ENCODE peak calls at places on chromosome 20, in seven cellular contexts. One of them, this sample, is unnamed.

GRCh38 chr20:19897891-19898290 is 119.3 kb upstream of the NAA20 start:
- DNase-seq in left ventricle myocardium superior: no peak
- DNase-seq in mucosa of descending colon: no peak
- DNase-seq in stimulated activated naive CD8-positive, alpha-beta T cell treated with anti-CD3 and anti-CD28 coated beads, Interleukin-15, amount 100 ng/mL, for 72 hours: no peak
- DNase-seq in CD4-positive, alpha-beta T cell: no peak
- DNase-seq in stimulated activated CD4-positive, alpha-beta T cell treated with anti-CD3 and anti-CD28 coated beads, Interleukin-1b, Interleukin-23, amount 100 ng/mL, for 48 hours: no peak
- DNase-seq in activated CD4-positive, alpha-beta T cell treated with anti-CD3 and anti-CD28 coated beads, Interleukin-2, amount 50 U/mL, for 4 hours: no peak
- DNase-seq in this sample: no peak

GRCh38 chr20:62285722-62286121 is 17.1 kb upstream of the ADRM1 start:
- DNase-seq in left ventricle myocardium superior: no peak
- DNase-seq in mucosa of descending colon: no peak
- DNase-seq in stimulated activated naive CD8-positive, alpha-beta T cell treated with anti-CD3 and anti-CD28 coated beads, Interleukin-15, amount 100 ng/mL, for 72 hours: no peak
- DNase-seq in CD4-positive, alpha-beta T cell: no peak
- DNase-seq in stimulated activated CD4-positive, alpha-beta T cell treated with anti-CD3 and anti-CD28 coated beads, Interleukin-1b, Interleukin-23, amount 100 ng/mL, for 48 hours: no peak
- DNase-seq in activated CD4-positive, alpha-beta T cell treated with anti-CD3 and anti-CD28 coated beads, Interleukin-2, amount 50 U/mL, for 4 hours: no peak
- DNase-seq in this sample: no peak

GRCh38 chr20:13223731-13224130 is 2.7 kb downstream of the ISM1 start:
- DNase-seq in left ventricle myocardium superior: no peak
- DNase-seq in mucosa of descending colon: no peak
- DNase-seq in stimulated activated naive CD8-positive, alpha-beta T cell treated with anti-CD3 and anti-CD28 coated beads, Interleukin-15, amount 100 ng/mL, for 72 hours: no peak
- DNase-seq in CD4-positive, alpha-beta T cell: no peak
- DNase-seq in stimulated activated CD4-positive, alpha-beta T cell treated with anti-CD3 and anti-CD28 coated beads, Interleukin-1b, Interleukin-23, amount 100 ng/mL, for 48 hours: no peak
- DNase-seq in activated CD4-positive, alpha-beta T cell treated with anti-CD3 and anti-CD28 coated beads, Interleukin-2, amount 50 U/mL, for 4 hours: no peak
- DNase-seq in this sample: no peak

GRCh38 chr20:47453167-47453782 is 48.4 kb upstream of the NCOA3 start:
- DNase-seq in left ventricle myocardium superior: no peak
- DNase-seq in mucosa of descending colon: peak
- DNase-seq in stimulated activated naive CD8-positive, alpha-beta T cell treated with anti-CD3 and anti-CD28 coated beads, Interleukin-15, amount 100 ng/mL, for 72 hours: peak
- DNase-seq in CD4-positive, alpha-beta T cell: no peak
- DNase-seq in stimulated activated CD4-positive, alpha-beta T cell treated with anti-CD3 and anti-CD28 coated beads, Interleukin-1b, Interleukin-23, amount 100 ng/mL, for 48 hours: peak
- DNase-seq in activated CD4-positive, alpha-beta T cell treated with anti-CD3 and anti-CD28 coated beads, Interleukin-2, amount 50 U/mL, for 4 hours: no peak
- DNase-seq in this sample: no peak

GRCh38 chr20:56925696-56926101 is 296.6 kb downstream of the TFAP2C start:
- DNase-seq in left ventricle myocardium superior: no peak
- DNase-seq in mucosa of descending colon: no peak
- DNase-seq in stimulated activated naive CD8-positive, alpha-beta T cell treated with anti-CD3 and anti-CD28 coated beads, Interleukin-15, amount 100 ng/mL, for 72 hours: no peak
- DNase-seq in CD4-positive, alpha-beta T cell: no peak
- DNase-seq in stimulated activated CD4-positive, alpha-beta T cell treated with anti-CD3 and anti-CD28 coated beads, Interleukin-1b, Interleukin-23, amount 100 ng/mL, for 48 hours: no peak
- DNase-seq in activated CD4-positive, alpha-beta T cell treated with anti-CD3 and anti-CD28 coated beads, Interleukin-2, amount 50 U/mL, for 4 hours: no peak
- DNase-seq in this sample: no peak

GRCh38 chr20:18701969-18702368 is 111.6 kb upstream of the SCP2D1 start:
- DNase-seq in left ventricle myocardium superior: no peak
- DNase-seq in mucosa of descending colon: no peak
- DNase-seq in stimulated activated naive CD8-positive, alpha-beta T cell treated with anti-CD3 and anti-CD28 coated beads, Interleukin-15, amount 100 ng/mL, for 72 hours: no peak
- DNase-seq in CD4-positive, alpha-beta T cell: no peak
- DNase-seq in stimulated activated CD4-positive, alpha-beta T cell treated with anti-CD3 and anti-CD28 coated beads, Interleukin-1b, Interleukin-23, amount 100 ng/mL, for 48 hours: no peak
- DNase-seq in activated CD4-positive, alpha-beta T cell treated with anti-CD3 and anti-CD28 coated beads, Interleukin-2, amount 50 U/mL, for 4 hours: no peak
- DNase-seq in this sample: no peak

GRCh38 chr20:18428490-18429173 is 38.2 kb downstream of the DZANK1 start:
- DNase-seq in left ventricle myocardium superior: peak
- DNase-seq in mucosa of descending colon: peak
- DNase-seq in stimulated activated naive CD8-positive, alpha-beta T cell treated with anti-CD3 and anti-CD28 coated beads, Interleukin-15, amount 100 ng/mL, for 72 hours: no peak
- DNase-seq in CD4-positive, alpha-beta T cell: no peak
- DNase-seq in stimulated activated CD4-positive, alpha-beta T cell treated with anti-CD3 and anti-CD28 coated beads, Interleukin-1b, Interleukin-23, amount 100 ng/mL, for 48 hours: no peak
- DNase-seq in activated CD4-positive, alpha-beta T cell treated with anti-CD3 and anti-CD28 coated beads, Interleukin-2, amount 50 U/mL, for 4 hours: no peak
- DNase-seq in this sample: no peak

GRCh38 chr20:37727247-37727956 is 33.6 kb downstream of the CTNNBL1 start:
- DNase-seq in left ventricle myocardium superior: no peak
- DNase-seq in mucosa of descending colon: no peak
- DNase-seq in stimulated activated naive CD8-positive, alpha-beta T cell treated with anti-CD3 and anti-CD28 coated beads, Interleukin-15, amount 100 ng/mL, for 72 hours: no peak
- DNase-seq in CD4-positive, alpha-beta T cell: no peak
- DNase-seq in stimulated activated CD4-positive, alpha-beta T cell treated with anti-CD3 and anti-CD28 coated beads, Interleukin-1b, Interleukin-23, amount 100 ng/mL, for 48 hours: no peak
- DNase-seq in activated CD4-positive, alpha-beta T cell treated with anti-CD3 and anti-CD28 coated beads, Interleukin-2, amount 50 U/mL, for 4 hours: no peak
- DNase-seq in this sample: no peak

GRCh38 chr20:34074101-34074760 is 37.8 kb downstream of the EIF2S2 start:
- DNase-seq in left ventricle myocardium superior: no peak
- DNase-seq in mucosa of descending colon: no peak
- DNase-seq in stimulated activated naive CD8-positive, alpha-beta T cell treated with anti-CD3 and anti-CD28 coated beads, Interleukin-15, amount 100 ng/mL, for 72 hours: no peak
- DNase-seq in CD4-positive, alpha-beta T cell: no peak
- DNase-seq in stimulated activated CD4-positive, alpha-beta T cell treated with anti-CD3 and anti-CD28 coated beads, Interleukin-1b, Interleukin-23, amount 100 ng/mL, for 48 hours: peak
- DNase-seq in activated CD4-positive, alpha-beta T cell treated with anti-CD3 and anti-CD28 coated beads, Interleukin-2, amount 50 U/mL, for 4 hours: peak
- DNase-seq in this sample: no peak

GRCh38 chr20:50303573-50304500 is 113.2 kb downstream of the CEBPB start:
- DNase-seq in left ventricle myocardium superior: peak
- DNase-seq in mucosa of descending colon: peak
- DNase-seq in stimulated activated naive CD8-positive, alpha-beta T cell treated with anti-CD3 and anti-CD28 coated beads, Interleukin-15, amount 100 ng/mL, for 72 hours: no peak
- DNase-seq in CD4-positive, alpha-beta T cell: no peak
- DNase-seq in stimulated activated CD4-positive, alpha-beta T cell treated with anti-CD3 and anti-CD28 coated beads, Interleukin-1b, Interleukin-23, amount 100 ng/mL, for 48 hours: no peak
- DNase-seq in activated CD4-positive, alpha-beta T cell treated with anti-CD3 and anti-CD28 coated beads, Interleukin-2, amount 50 U/mL, for 4 hours: no peak
- DNase-seq in this sample: peak

GRCh38 chr20:50172347-50173013 is 18.1 kb upstream of the CEBPB start:
- DNase-seq in left ventricle myocardium superior: peak
- DNase-seq in mucosa of descending colon: peak
- DNase-seq in stimulated activated naive CD8-positive, alpha-beta T cell treated with anti-CD3 and anti-CD28 coated beads, Interleukin-15, amount 100 ng/mL, for 72 hours: no peak
- DNase-seq in CD4-positive, alpha-beta T cell: no peak
- DNase-seq in stimulated activated CD4-positive, alpha-beta T cell treated with anti-CD3 and anti-CD28 coated beads, Interleukin-1b, Interleukin-23, amount 100 ng/mL, for 48 hours: no peak
- DNase-seq in activated CD4-positive, alpha-beta T cell treated with anti-CD3 and anti-CD28 coated beads, Interleukin-2, amount 50 U/mL, for 4 hours: no peak
- DNase-seq in this sample: no peak

GRCh38 chr20:4465855-4466545 is 255.7 kb upstream of the PRND start:
- DNase-seq in left ventricle myocardium superior: no peak
- DNase-seq in mucosa of descending colon: no peak
- DNase-seq in stimulated activated naive CD8-positive, alpha-beta T cell treated with anti-CD3 and anti-CD28 coated beads, Interleukin-15, amount 100 ng/mL, for 72 hours: no peak
- DNase-seq in CD4-positive, alpha-beta T cell: no peak
- DNase-seq in stimulated activated CD4-positive, alpha-beta T cell treated with anti-CD3 and anti-CD28 coated beads, Interleukin-1b, Interleukin-23, amount 100 ng/mL, for 48 hours: no peak
- DNase-seq in activated CD4-positive, alpha-beta T cell treated with anti-CD3 and anti-CD28 coated beads, Interleukin-2, amount 50 U/mL, for 4 hours: no peak
- DNase-seq in this sample: no peak

GRCh38 chr20:1503564-1504227 is 12.5 kb upstream of the SIRPB2 start:
- DNase-seq in left ventricle myocardium superior: peak
- DNase-seq in mucosa of descending colon: peak
- DNase-seq in stimulated activated naive CD8-positive, alpha-beta T cell treated with anti-CD3 and anti-CD28 coated beads, Interleukin-15, amount 100 ng/mL, for 72 hours: peak
- DNase-seq in CD4-positive, alpha-beta T cell: peak
- DNase-seq in stimulated activated CD4-positive, alpha-beta T cell treated with anti-CD3 and anti-CD28 coated beads, Interleukin-1b, Interleukin-23, amount 100 ng/mL, for 48 hours: peak
- DNase-seq in activated CD4-positive, alpha-beta T cell treated with anti-CD3 and anti-CD28 coated beads, Interleukin-2, amount 50 U/mL, for 4 hours: peak
- DNase-seq in this sample: peak

GRCh38 chr20:63520939-63521601 is 505 bp downstream of the PPDPF start:
- DNase-seq in left ventricle myocardium superior: peak
- DNase-seq in mucosa of descending colon: peak
- DNase-seq in stimulated activated naive CD8-positive, alpha-beta T cell treated with anti-CD3 and anti-CD28 coated beads, Interleukin-15, amount 100 ng/mL, for 72 hours: peak
- DNase-seq in CD4-positive, alpha-beta T cell: peak
- DNase-seq in stimulated activated CD4-positive, alpha-beta T cell treated with anti-CD3 and anti-CD28 coated beads, Interleukin-1b, Interleukin-23, amount 100 ng/mL, for 48 hours: peak
- DNase-seq in activated CD4-positive, alpha-beta T cell treated with anti-CD3 and anti-CD28 coated beads, Interleukin-2, amount 50 U/mL, for 4 hours: peak
- DNase-seq in this sample: peak

GRCh38 chr20:25356294-25356933 is 34.2 kb downstream of the ABHD12 start:
- DNase-seq in left ventricle myocardium superior: no peak
- DNase-seq in mucosa of descending colon: peak
- DNase-seq in stimulated activated naive CD8-positive, alpha-beta T cell treated with anti-CD3 and anti-CD28 coated beads, Interleukin-15, amount 100 ng/mL, for 72 hours: no peak
- DNase-seq in CD4-positive, alpha-beta T cell: no peak
- DNase-seq in stimulated activated CD4-positive, alpha-beta T cell treated with anti-CD3 and anti-CD28 coated beads, Interleukin-1b, Interleukin-23, amount 100 ng/mL, for 48 hours: no peak
- DNase-seq in activated CD4-positive, alpha-beta T cell treated with anti-CD3 and anti-CD28 coated beads, Interleukin-2, amount 50 U/mL, for 4 hours: no peak
- DNase-seq in this sample: peak

GRCh38 chr20:47173596-47174216 is 182.8 kb downstream of the ZMYND8 start:
- DNase-seq in left ventricle myocardium superior: no peak
- DNase-seq in mucosa of descending colon: no peak
- DNase-seq in stimulated activated naive CD8-positive, alpha-beta T cell treated with anti-CD3 and anti-CD28 coated beads, Interleukin-15, amount 100 ng/mL, for 72 hours: no peak
- DNase-seq in CD4-positive, alpha-beta T cell: no peak
- DNase-seq in stimulated activated CD4-positive, alpha-beta T cell treated with anti-CD3 and anti-CD28 coated beads, Interleukin-1b, Interleukin-23, amount 100 ng/mL, for 48 hours: no peak
- DNase-seq in activated CD4-positive, alpha-beta T cell treated with anti-CD3 and anti-CD28 coated beads, Interleukin-2, amount 50 U/mL, for 4 hours: no peak
- DNase-seq in this sample: no peak

GRCh38 chr20:5772704-5773103 is 22.5 kb downstream of the SHLD1 start:
- DNase-seq in left ventricle myocardium superior: no peak
- DNase-seq in mucosa of descending colon: no peak
- DNase-seq in stimulated activated naive CD8-positive, alpha-beta T cell treated with anti-CD3 and anti-CD28 coated beads, Interleukin-15, amount 100 ng/mL, for 72 hours: no peak
- DNase-seq in CD4-positive, alpha-beta T cell: no peak
- DNase-seq in stimulated activated CD4-positive, alpha-beta T cell treated with anti-CD3 and anti-CD28 coated beads, Interleukin-1b, Interleukin-23, amount 100 ng/mL, for 48 hours: no peak
- DNase-seq in activated CD4-positive, alpha-beta T cell treated with anti-CD3 and anti-CD28 coated beads, Interleukin-2, amount 50 U/mL, for 4 hours: no peak
- DNase-seq in this sample: no peak

GRCh38 chr20:10555865-10556308 is 117.9 kb downstream of the JAG1 start:
- DNase-seq in left ventricle myocardium superior: no peak
- DNase-seq in mucosa of descending colon: no peak
- DNase-seq in stimulated activated naive CD8-positive, alpha-beta T cell treated with anti-CD3 and anti-CD28 coated beads, Interleukin-15, amount 100 ng/mL, for 72 hours: no peak
- DNase-seq in CD4-positive, alpha-beta T cell: no peak
- DNase-seq in stimulated activated CD4-positive, alpha-beta T cell treated with anti-CD3 and anti-CD28 coated beads, Interleukin-1b, Interleukin-23, amount 100 ng/mL, for 48 hours: no peak
- DNase-seq in activated CD4-positive, alpha-beta T cell treated with anti-CD3 and anti-CD28 coated beads, Interleukin-2, amount 50 U/mL, for 4 hours: no peak
- DNase-seq in this sample: no peak

GRCh38 chr20:36758276-36758675 is 12.4 kb upstream of the NDRG3 start:
- DNase-seq in left ventricle myocardium superior: no peak
- DNase-seq in mucosa of descending colon: no peak
- DNase-seq in stimulated activated naive CD8-positive, alpha-beta T cell treated with anti-CD3 and anti-CD28 coated beads, Interleukin-15, amount 100 ng/mL, for 72 hours: no peak
- DNase-seq in CD4-positive, alpha-beta T cell: no peak
- DNase-seq in stimulated activated CD4-positive, alpha-beta T cell treated with anti-CD3 and anti-CD28 coated beads, Interleukin-1b, Interleukin-23, amount 100 ng/mL, for 48 hours: no peak
- DNase-seq in activated CD4-positive, alpha-beta T cell treated with anti-CD3 and anti-CD28 coated beads, Interleukin-2, amount 50 U/mL, for 4 hours: no peak
- DNase-seq in this sample: no peak

GRCh38 chr20:23212482-23212881 is 126.4 kb upstream of the CD93 start:
- DNase-seq in left ventricle myocardium superior: no peak
- DNase-seq in mucosa of descending colon: no peak
- DNase-seq in stimulated activated naive CD8-positive, alpha-beta T cell treated with anti-CD3 and anti-CD28 coated beads, Interleukin-15, amount 100 ng/mL, for 72 hours: no peak
- DNase-seq in CD4-positive, alpha-beta T cell: no peak
- DNase-seq in stimulated activated CD4-positive, alpha-beta T cell treated with anti-CD3 and anti-CD28 coated beads, Interleukin-1b, Interleukin-23, amount 100 ng/mL, for 48 hours: no peak
- DNase-seq in activated CD4-positive, alpha-beta T cell treated with anti-CD3 and anti-CD28 coated beads, Interleukin-2, amount 50 U/mL, for 4 hours: no peak
- DNase-seq in this sample: no peak

GRCh38 chr20:41173791-41174341 is 36.5 kb downstream of the PLCG1 start:
- DNase-seq in left ventricle myocardium superior: peak
- DNase-seq in mucosa of descending colon: no peak
- DNase-seq in stimulated activated naive CD8-positive, alpha-beta T cell treated with anti-CD3 and anti-CD28 coated beads, Interleukin-15, amount 100 ng/mL, for 72 hours: no peak
- DNase-seq in CD4-positive, alpha-beta T cell: no peak
- DNase-seq in stimulated activated CD4-positive, alpha-beta T cell treated with anti-CD3 and anti-CD28 coated beads, Interleukin-1b, Interleukin-23, amount 100 ng/mL, for 48 hours: no peak
- DNase-seq in activated CD4-positive, alpha-beta T cell treated with anti-CD3 and anti-CD28 coated beads, Interleukin-2, amount 50 U/mL, for 4 hours: no peak
- DNase-seq in this sample: no peak

GRCh38 chr20:11140359-11140758 is 466.6 kb upstream of the JAG1 start:
- DNase-seq in left ventricle myocardium superior: no peak
- DNase-seq in mucosa of descending colon: no peak
- DNase-seq in stimulated activated naive CD8-positive, alpha-beta T cell treated with anti-CD3 and anti-CD28 coated beads, Interleukin-15, amount 100 ng/mL, for 72 hours: no peak
- DNase-seq in CD4-positive, alpha-beta T cell: no peak
- DNase-seq in stimulated activated CD4-positive, alpha-beta T cell treated with anti-CD3 and anti-CD28 coated beads, Interleukin-1b, Interleukin-23, amount 100 ng/mL, for 48 hours: no peak
- DNase-seq in activated CD4-positive, alpha-beta T cell treated with anti-CD3 and anti-CD28 coated beads, Interleukin-2, amount 50 U/mL, for 4 hours: no peak
- DNase-seq in this sample: no peak

GRCh38 chr20:1367479-1367878 is 25.4 kb downstream of the FKBP1A start:
- DNase-seq in left ventricle myocardium superior: no peak
- DNase-seq in mucosa of descending colon: no peak
- DNase-seq in stimulated activated naive CD8-positive, alpha-beta T cell treated with anti-CD3 and anti-CD28 coated beads, Interleukin-15, amount 100 ng/mL, for 72 hours: no peak
- DNase-seq in CD4-positive, alpha-beta T cell: no peak
- DNase-seq in stimulated activated CD4-positive, alpha-beta T cell treated with anti-CD3 and anti-CD28 coated beads, Interleukin-1b, Interleukin-23, amount 100 ng/mL, for 48 hours: no peak
- DNase-seq in activated CD4-positive, alpha-beta T cell treated with anti-CD3 and anti-CD28 coated beads, Interleukin-2, amount 50 U/mL, for 4 hours: no peak
- DNase-seq in this sample: no peak

GRCh38 chr20:46025376-46025783 is 3.6 kb upstream of the SLC12A5 start:
- DNase-seq in left ventricle myocardium superior: no peak
- DNase-seq in mucosa of descending colon: no peak
- DNase-seq in stimulated activated naive CD8-positive, alpha-beta T cell treated with anti-CD3 and anti-CD28 coated beads, Interleukin-15, amount 100 ng/mL, for 72 hours: no peak
- DNase-seq in CD4-positive, alpha-beta T cell: no peak
- DNase-seq in stimulated activated CD4-positive, alpha-beta T cell treated with anti-CD3 and anti-CD28 coated beads, Interleukin-1b, Interleukin-23, amount 100 ng/mL, for 48 hours: no peak
- DNase-seq in activated CD4-positive, alpha-beta T cell treated with anti-CD3 and anti-CD28 coated beads, Interleukin-2, amount 50 U/mL, for 4 hours: no peak
- DNase-seq in this sample: no peak

GRCh38 chr20:1830240-1830639 is 65.0 kb upstream of the SIRPA start:
- DNase-seq in left ventricle myocardium superior: peak
- DNase-seq in mucosa of descending colon: no peak
- DNase-seq in stimulated activated naive CD8-positive, alpha-beta T cell treated with anti-CD3 and anti-CD28 coated beads, Interleukin-15, amount 100 ng/mL, for 72 hours: no peak
- DNase-seq in CD4-positive, alpha-beta T cell: no peak
- DNase-seq in stimulated activated CD4-positive, alpha-beta T cell treated with anti-CD3 and anti-CD28 coated beads, Interleukin-1b, Interleukin-23, amount 100 ng/mL, for 48 hours: no peak
- DNase-seq in activated CD4-positive, alpha-beta T cell treated with anti-CD3 and anti-CD28 coated beads, Interleukin-2, amount 50 U/mL, for 4 hours: no peak
- DNase-seq in this sample: peak